ENCODE peak calls at places on chromosome 17, in four cellular contexts. P is brain microvascular endothelial cell, H is IMR-90, W is NB4. G is an unnamed sample.

GRCh38 chr17:18896947-18897346 is 39.0 kb downstream of the PRPSAP2 start:
- DNase-seq in P (no peak), H (no peak), W (no peak), G (no peak)

GRCh38 chr17:63780928-63781327 is 7.0 kb downstream of the DDX42 start:
- DNase-seq in P (no peak), H (no peak), W (no peak), G (no peak)

GRCh38 chr17:680554-680953 is 34.1 kb downstream of the VPS53 start:
- DNase-seq in P (no peak), H (no peak), W (no peak), G (no peak)

GRCh38 chr17:11943759-11944347 is 53.4 kb downstream of the ZNF18 start:
- DNase-seq in P (no peak), H (no peak), W (no peak), G (no peak)

GRCh38 chr17:68169840-68170239 is 78.0 kb upstream of the AMZ2 start:
- DNase-seq in P (no peak), H (no peak), W (no peak), G (no peak)

GRCh38 chr17:16417896-16418683 is 2.7 kb downstream of the TRPV2 start:
- DNase-seq in P (no peak), H (peak), W (peak), G (no peak)

GRCh38 chr17:72183194-72183685 is 62.4 kb downstream of the SOX9 start:
- DNase-seq in P (no peak), H (no peak), W (no peak), G (no peak)

GRCh38 chr17:9850151-9850550 is 24.4 kb downstream of the GLP2R start:
- DNase-seq in P (no peak), H (no peak), W (no peak), G (no peak)

GRCh38 chr17:39601758-39602532 is 5.8 kb downstream of the NEUROD2 start:
- DNase-seq in P (no peak), H (no peak), W (no peak), G (no peak)

GRCh38 chr17:266701-267656 is 85.5 kb upstream of the DOC2B start:
- DNase-seq in P (no peak), H (no peak), W (no peak), G (no peak)

GRCh38 chr17:42895185-42895555 is 5.4 kb upstream of the G6PC1 start:
- DNase-seq in P (peak), H (peak), W (no peak), G (peak)

GRCh38 chr17:64131606-64132270 is 1.8 kb upstream of the ERN1 start:
- DNase-seq in P (no peak), H (no peak), W (no peak), G (no peak)

GRCh38 chr17:77727216-77727615 is 231.3 kb upstream of the TNRC6C start:
- DNase-seq in P (no peak), H (no peak), W (no peak), G (no peak)
- H3K4me3 ChIP-seq in P (no peak), H (no peak), W (no peak), G (no peak)

GRCh38 chr17:81702934-81703746 is at the start of gene MRPL12:
- DNase-seq in P (peak), H (peak), W (peak), G (peak)
- TF ChIP-seq CTCF in P (peak), H (no peak), W (no peak), G (no peak)

GRCh38 chr17:48294989-48295892 is 134.8 kb downstream of the SKAP1 start:
- DNase-seq in P (no peak), H (no peak), W (peak), G (no peak)
- H3K4me3 ChIP-seq in P (no peak), H (no peak), W (peak), G (no peak)

DNA sequence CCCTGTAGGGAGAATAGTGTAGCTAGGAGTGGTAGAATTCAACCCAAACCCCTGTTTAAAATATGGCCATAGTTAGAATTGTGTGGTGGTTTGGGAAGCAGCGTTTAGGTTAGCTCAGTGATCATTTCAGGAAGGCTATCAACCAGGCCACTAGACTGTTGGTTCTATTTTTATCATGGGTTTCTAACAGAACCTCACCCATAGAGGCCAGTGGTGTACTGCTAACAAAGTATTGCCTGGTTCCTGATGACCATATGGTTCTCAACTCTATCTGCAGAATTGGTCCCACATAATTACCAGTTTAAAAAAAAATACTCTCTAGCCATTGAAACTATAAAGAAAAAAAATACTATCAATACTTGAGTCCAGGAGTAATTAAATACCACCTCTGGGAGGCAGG is 70.5 kb upstream of the RASL10B start:
- DNase-seq in P (no peak), H (no peak), W (no peak), G (no peak)
- TF ChIP-seq CTCF in P (no peak), H (no peak), W (no peak), G (peak)

GRCh38 chr17:6496116-6496481 is 51.8 kb downstream of the PIMREG start:
- DNase-seq in P (no peak), H (no peak), W (peak), G (no peak)
- H3K4me3 ChIP-seq in P (no peak), H (no peak), W (no peak), G (no peak)

GRCh38 chr17:50114849-50115357 is 15.1 kb downstream of the SAMD14 start:
- DNase-seq in P (peak), H (peak), W (peak), G (no peak)

GRCh38 chr17:50118828-50119218 is 11.1 kb downstream of the SAMD14 start:
- DNase-seq in P (no peak), H (no peak), W (no peak), G (no peak)

GRCh38 chr17:50115744-50116143 is 14.2 kb downstream of the SAMD14 start:
- DNase-seq in P (no peak), H (no peak), W (no peak), G (no peak)

GRCh38 chr17:50118076-50118827 is 11.7 kb downstream of the SAMD14 start:
- DNase-seq in P (no peak), H (no peak), W (no peak), G (no peak)

GRCh38 chr17:50117202-50118040 is 12.5 kb downstream of the SAMD14 start:
- DNase-seq in P (no peak), H (peak), W (peak), G (no peak)
- TF ChIP-seq CTCF in P (peak), H (peak), W (peak), G (peak)

G was measured in AG09309.